ENCODE peak calls at places on chromosomes 2 and 18, in six cellular contexts. C, S, R, Q, D and V are unnamed samples.

GRCh38 chr2:55418512-55419235 is 982 bp downstream of the CCDC88A start:
- DNase-seq in D (no peak), Q (no peak), R (no peak), S (peak; percentile 18), C (no peak), V (no peak)

GRCh38 chr2:171390941-171391516 is 42.8 kb downstream of the METTL8 start:
- DNase-seq in D (no peak), S (peak; percentile 50), Q (no peak), C (no peak), R (no peak), V (peak; percentile 75)

GRCh38 chr2:79511320-79511951 is 1.4 kb upstream of the CTNNA2 start:
- DNase-seq in R (no peak), Q (peak; percentile 93), C (no peak), D (peak; percentile 40), S (peak; percentile 8), V (no peak)

GRCh38 chr18:5619381-5619780 is 75.6 kb upstream of the EPB41L3 start:
- DNase-seq in R (no peak), C (no peak), D (no peak), Q (no peak), S (no peak), V (no peak)

GRCh38 chr2:240350696-240351087 is 84.8 kb upstream of the GPC1 start:
- DNase-seq in R (no peak), Q (no peak), D (no peak), S (no peak), C (no peak), V (no peak)

GRCh38 chr2:117933884-117934354 is 80.0 kb downstream of the CCDC93 start:
- DNase-seq in S (no peak), C (no peak), Q (no peak), R (no peak), D (no peak), V (no peak)

GRCh38 chr2:195532255-195532627 is 124.8 kb upstream of the SLC39A10 start:
- DNase-seq in Q (no peak), C (no peak), D (no peak), R (no peak), S (no peak), V (no peak)

GRCh38 chr2:226728996-226729395 is 70.6 kb downstream of the IRS1 start:
- DNase-seq in Q (no peak), C (no peak), S (no peak), D (no peak), R (no peak), V (peak; percentile 59)

GRCh38 chr2:11385222-11385621 is 40.8 kb upstream of the ROCK2 start:
- DNase-seq in S (no peak), R (no peak), D (no peak), C (no peak), Q (no peak), V (no peak)

GRCh38 chr2:233115761-233116160 is 55.6 kb downstream of the INPP5D start:
- DNase-seq in C (no peak), R (no peak), S (no peak), D (no peak), Q (no peak), V (peak; percentile 15)

GRCh38 chr18:63342206-63342605 is 22.6 kb upstream of the BCL2 start:
- DNase-seq in Q (peak; percentile 66), R (peak; percentile 64), D (no peak), C (no peak), S (peak; percentile 61), V (peak; percentile 46)

GRCh38 chr2:221554769-221555510 is 17.2 kb downstream of the EPHA4 start:
- DNase-seq in R (no peak), D (no peak), S (peak; percentile 59), C (no peak), Q (peak; percentile 42), V (no peak)

GRCh38 chr2:235050992-235051351 is 99.2 kb downstream of the SH3BP4 start:
- DNase-seq in R (no peak), S (no peak), Q (peak; percentile 41), C (peak; percentile 91), D (no peak), V (peak; percentile 96)

GRCh38 chr2:224268441-224268840 is 133.5 kb downstream of the FAM124B start:
- DNase-seq in C (no peak), R (peak; percentile 29), S (no peak), D (no peak), Q (no peak), V (peak; percentile 76)

GRCh38 chr2:24207359-24207758 is 32.5 kb downstream of the FAM228A start:
- DNase-seq in S (no peak), C (no peak), D (no peak), R (no peak), Q (no peak), V (no peak)

GRCh38 chr2:149329470-149330126 is 789 bp upstream of the LYPD6 start:
- DNase-seq in C (peak; percentile 36), R (peak; percentile 51), S (peak; percentile 41), D (peak; percentile 13), Q (peak; percentile 79), V (peak; percentile 79)

GRCh38 chr2:42653908-42654445 is 85.5 kb downstream of the MTA3 start:
- DNase-seq in S (no peak), C (no peak), Q (no peak), R (no peak), D (no peak), V (no peak)

GRCh38 chr18:39453882-39454281 is 1888.3 kb upstream of the CELF4 start:
- DNase-seq in S (no peak), D (peak; percentile 17), R (no peak), C (no peak), Q (no peak), V (no peak)

GRCh38 chr2:130963849-130964793 is 127.4 kb downstream of the ARHGEF4 start:
- DNase-seq in S (no peak), Q (peak; percentile 85), C (no peak), R (peak; percentile 65), D (no peak), V (peak; percentile 9)

GRCh38 chr18:24270937-24271380 is 126.7 kb downstream of the OSBPL1A start:
- DNase-seq in S (no peak), C (no peak), Q (peak; percentile 46), R (no peak), D (no peak), V (peak; percentile 66)

GRCh38 chr2:136244558-136244885 is 126.6 kb upstream of the CXCR4 start:
- DNase-seq in R (no peak), S (no peak), D (no peak), C (no peak), Q (no peak), V (no peak)

GRCh38 chr2:23713352-23713751 is 213.6 kb downstream of the ATAD2B start:
- DNase-seq in Q (no peak), C (no peak), D (no peak), R (no peak), S (no peak), V (no peak)

GRCh38 chr2:204197601-204198000 is 261.0 kb downstream of the ICOS start:
- DNase-seq in Q (no peak), R (no peak), S (no peak), C (no peak), D (no peak), V (no peak)

GRCh38 chr2:75716406-75716805 is 5.7 kb upstream of the GCFC2 start:
- DNase-seq in S (no peak), D (no peak), C (no peak), R (no peak), Q (no peak), V (peak; percentile 22)

GRCh38 chr2:163441603-163442002 is 294.2 kb downstream of the FIGN start:
- DNase-seq in C (no peak), D (no peak), Q (peak; percentile 5), R (no peak), S (no peak), V (no peak)

GRCh38 chr2:35447210-35447609 is 908.4 kb upstream of the CRIM1 start:
- DNase-seq in Q (no peak), R (no peak), C (no peak), S (no peak), D (peak; percentile 45), V (no peak)

GRCh38 chr2:74538881-74539339 is 9.2 kb downstream of the HTRA2 start:
- DNase-seq in D (no peak), C (no peak), S (peak; percentile 61), R (no peak), Q (no peak), V (no peak)

GRCh38 chr18:76351961-76352581 is 143.0 kb downstream of the ZNF516 start:
- DNase-seq in D (no peak), S (no peak), R (peak; percentile 15), C (peak; percentile 60), Q (no peak), V (peak; percentile 93)

GRCh38 chr2:2689313-2689712 is 358.2 kb upstream of the MYT1L start:
- DNase-seq in S (no peak), Q (peak; percentile 22), C (no peak), R (no peak), D (no peak), V (no peak)

GRCh38 chr2:207403141-207403540 is 126.6 kb upstream of the CREB1 start:
- DNase-seq in D (no peak), Q (no peak), C (no peak), S (no peak), R (no peak), V (peak; percentile 23)

GRCh38 chr2:96116424-96116878 is at the start of gene ADRA2B:
- DNase-seq in C (no peak), D (peak; percentile 84), S (peak; percentile 76), Q (peak; percentile 91), R (peak; percentile 46), V (peak; percentile 14)

GRCh38 chr2:101889460-101890098 is 102.2 kb upstream of the IL1R2 start:
- DNase-seq in R (no peak), S (no peak), C (no peak), Q (no peak), D (no peak), V (no peak)

GRCh38 chr2:113965644-113966043 is 75.8 kb downstream of the ACTR3 start:
- DNase-seq in D (peak; percentile 42), Q (peak; percentile 62), C (no peak), R (no peak), S (peak; percentile 74), V (no peak)

GRCh38 chr18:36284671-36285295 is 12.7 kb upstream of the FHOD3 start:
- DNase-seq in R (peak; percentile 20), D (peak; percentile 64), C (peak; percentile 45), Q (peak; percentile 78), S (peak; percentile 80), V (peak; percentile 78)
- TF ChIP-seq CTCF in R (peak; percentile 78), D (peak; percentile 93), C (peak; percentile 92), Q (peak; percentile 94), S (peak; percentile 79), V (peak; percentile 72)

GRCh38 chr18:8781671-8782070 is 76.3 kb downstream of the MTCL1 start:
- DNase-seq in Q (no peak), S (no peak), C (no peak), D (no peak), R (no peak), V (no peak)
- H3K4me3 ChIP-seq in Q (no peak overlapping the region), S (no peak overlapping the region), C (no peak overlapping the region), D (no peak overlapping the region), R (no peak overlapping the region), V (no peak overlapping the region)

GRCh38 chr2:46007412-46007811 is 289.8 kb upstream of the EPAS1 start:
- DNase-seq in S (no peak), C (no peak), D (no peak), R (no peak), Q (no peak), V (no peak)
- TF ChIP-seq CTCF in S (no peak), C (no peak), D (no peak), R (no peak), Q (no peak), V (no peak)

DNA sequence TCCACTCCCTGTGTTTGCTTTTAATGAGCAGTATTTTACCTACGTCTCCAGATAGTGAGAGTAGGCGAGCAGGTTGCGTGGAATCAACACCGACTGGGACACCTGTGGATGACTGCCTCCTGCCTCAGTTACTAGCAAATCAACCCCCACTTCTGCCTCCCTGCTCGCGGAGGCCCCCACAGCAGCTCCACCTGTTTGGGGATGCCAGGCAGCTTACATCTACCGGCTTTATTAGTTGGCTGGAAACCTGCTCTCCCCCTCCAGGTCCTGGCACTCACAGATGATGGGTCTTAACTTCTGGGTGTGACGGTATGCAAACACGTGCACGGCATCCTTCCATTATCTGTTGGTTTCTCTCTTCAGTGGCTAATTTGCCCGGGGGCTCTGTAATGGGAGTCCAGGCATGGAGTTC is 164.4 kb upstream of the SESTD1 start:
- DNase-seq in R (no peak), D (no peak), Q (peak; percentile 15), S (no peak), C (no peak), V (no peak)
- H3K4me3 ChIP-seq in R (no peak overlapping the region), D (no peak overlapping the region), Q (peak overlapping the region; percentile 10), S (no peak overlapping the region), C (no peak overlapping the region), V (no peak overlapping the region)